ENCODE peak calls at places on chromosomes 16 and 17, in six cellular contexts. J is activated naive CD4-positive, alpha-beta T cell; R is ecto neural progenitor cell; T is NCI-H1092; E is T-helper 2 cell; X is psoas muscle. O is an unnamed sample.

GRCh38 chr17:78946131-78946530 is 20.9 kb upstream of the TIMP2 start:
- DNase-seq in J (no peak), R (no peak), T (no peak), E (no peak), X (no peak), O (no peak)

GRCh38 chr17:77440571-77440981 is 299.8 kb downstream of the SEC14L1 start:
- DNase-seq in J (no peak), R (no peak), T (no peak), E (no peak), X (no peak), O (no peak)

GRCh38 chr17:77327181-77327565 is 186.4 kb downstream of the SEC14L1 start:
- DNase-seq in J (no peak), R (peak), T (no peak), E (no peak), X (no peak), O (no peak)

GRCh38 chr16:66489818-66490217 is 60.1 kb downstream of the TK2 start:
- DNase-seq in J (no peak), R (no peak), T (no peak), E (no peak), X (no peak), O (no peak)

GRCh38 chr17:76734080-76734840 is 2.9 kb downstream of the SRSF2 start:
- DNase-seq in J (no peak), R (no peak), T (no peak), E (no peak), X (no peak), O (no peak)

GRCh38 chr17:14124854-14125253 is 55.5 kb downstream of the COX10 start:
- DNase-seq in J (no peak), R (no peak), T (no peak), E (no peak), X (no peak), O (no peak)

GRCh38 chr16:87371261-87371866 is 12.2 kb downstream of the FBXO31 start:
- DNase-seq in J (no peak), R (no peak), T (no peak), E (no peak), X (peak), O (no peak)

GRCh38 chr17:77207689-77208216 is 67.0 kb downstream of the SEC14L1 start:
- DNase-seq in J (no peak), R (no peak), T (no peak), E (no peak), X (no peak), O (no peak)

GRCh38 chr16:87963400-87963799 is 12.2 kb downstream of the BANP start:
- DNase-seq in J (no peak), R (no peak), T (no peak), E (peak), X (no peak), O (peak)

GRCh38 chr16:69320731-69321073 is 9.6 kb downstream of the VPS4A start:
- DNase-seq in J (no peak), R (no peak), T (no peak), E (no peak), X (no peak), O (no peak)

GRCh38 chr17:30950669-30951399 is 20.0 kb upstream of the RNF135 start:
- DNase-seq in J (no peak), R (no peak), T (peak), E (no peak), X (peak), O (no peak)

O was measured in activated T-helper 9 cell treated with anti-CD3 and anti-CD28 coated beads, Interleukin-2, amount 50 U/mL, for 16 hours.